ENCODE peak calls at places on chromosome 6, in ten cellular contexts. O is ascending aorta; F is left colon; Z is PC-3; L is cardiac fibroblast; E is activated CD4-positive, CD25-positive, alpha-beta regulatory T cell; J is HepG2; N is non-pigmented ciliary epithelial cell; Q is SW480; X is M059J. I is an unnamed sample.

GRCh38 chr6:946546-946945 is 253.6 kb upstream of the EXOC2 start:
- DNase-seq in J (no peak), Q (no peak), F (no peak), L (no peak), N (peak; percentile 14), X (peak; percentile 34), O (no peak), Z (no peak), E (no peak), I (no peak)

GRCh38 chr6:121848523-121849255 is 413.2 kb downstream of the GJA1 start:
- DNase-seq in O (no peak), F (no peak), N (no peak), Z (no peak), L (peak; percentile 33), E (no peak), Q (no peak), J (no peak), X (no peak), I (no peak)

GRCh38 chr6:12065321-12066140 is 53.4 kb downstream of the HIVEP1 start:
- DNase-seq in X (no peak), L (no peak), J (no peak), Q (no peak), E (no peak), O (no peak), F (no peak), N (no peak), Z (no peak), I (no peak)

GRCh38 chr6:113636357-113636824 is 220.8 kb upstream of the MARCKS start:
- DNase-seq in F (no peak), J (peak; percentile 26), O (no peak), L (peak; percentile 34), E (no peak), Q (no peak), X (peak; percentile 72), N (no peak), Z (no peak), I (no peak)

GRCh38 chr6:149863846-149864577 is at the start of gene LRP11:
- DNase-seq in Q (peak; percentile 84), E (peak; percentile 67), N (no peak), X (peak; percentile 89), F (peak; percentile 90), Z (peak; percentile 88), J (peak; percentile 82), O (peak; percentile 91), L (peak; percentile 80), I (peak; percentile 95)

GRCh38 chr6:130366011-130366963 is at the start of gene TMEM200A:
- DNase-seq in X (peak; percentile 71), Q (peak; percentile 6), J (no peak), E (no peak), F (peak; percentile 48), L (peak; percentile 54), O (peak; percentile 66), Z (no peak), N (no peak), I (peak; percentile 53)

GRCh38 chr6:139161169-139161568 is 26.3 kb downstream of the HECA start:
- DNase-seq in J (peak; percentile 5), L (peak; percentile 53), X (peak; percentile 78), Q (peak; percentile 97), Z (no peak), N (no peak), E (no peak), O (no peak), F (no peak), I (no peak)

GRCh38 chr6:153092082-153093013 is 38.7 kb downstream of the RGS17 start:
- DNase-seq in J (no peak), F (no peak), L (peak; percentile 93), Q (no peak), X (peak; percentile 93), N (peak; percentile 81), O (no peak), Z (peak; percentile 55), E (no peak), I (no peak)

GRCh38 chr6:163170294-163170883 is 244.1 kb upstream of the QKI start:
- DNase-seq in N (no peak), O (no peak), Q (no peak), L (peak; percentile 22), F (no peak), Z (peak; percentile 33), E (no peak), J (no peak), X (no peak), I (peak; percentile 65)

GRCh38 chr6:16060039-16060438 is 68.8 kb upstream of the MYLIP start:
- DNase-seq in F (no peak), Z (no peak), L (no peak), Q (no peak), E (no peak), O (no peak), X (no peak), N (no peak), J (no peak), I (no peak)

GRCh38 chr6:170192905-170193304 is 98.0 kb downstream of the DLL1 start:
- DNase-seq in J (no peak), Q (no peak), E (no peak), F (no peak), O (no peak), L (no peak), N (no peak), X (no peak), Z (no peak), I (no peak)

I was measured in testis.